ENCODE peak calls at places on chromosomes 3 and 15, in nine cellular contexts. One of them, this sample, is unnamed.

GRCh38 chr15:28274211-28274610 is 47.8 kb downstream of the HERC2 start:
- DNase-seq in CD8-positive, alpha-beta T cell: no peak
- DNase-seq in sigmoid colon: no peak
- DNase-seq in epithelial cell of esophagus: no peak
- DNase-seq in right lobe of liver: no peak
- DNase-seq in progenitor cell of endocrine pancreas: no peak
- DNase-seq in fibroblast of lung: no peak
- DNase-seq in nephron progenitor cell: peak; percentile 55
- DNase-seq in cardiac muscle cell: no peak
- DNase-seq in this sample: no peak

GRCh38 chr3:45026038-45026437 is at the start of gene CLEC3B:
- DNase-seq in CD8-positive, alpha-beta T cell: no peak
- DNase-seq in sigmoid colon: peak; percentile 80
- DNase-seq in epithelial cell of esophagus: no peak
- DNase-seq in right lobe of liver: no peak
- DNase-seq in progenitor cell of endocrine pancreas: no peak
- DNase-seq in fibroblast of lung: peak; percentile 69
- DNase-seq in nephron progenitor cell: no peak
- DNase-seq in cardiac muscle cell: peak; percentile 83
- DNase-seq in this sample: peak; percentile 65

GRCh38 chr3:10782011-10782410 is 34.0 kb upstream of the SLC6A11 start:
- DNase-seq in CD8-positive, alpha-beta T cell: no peak
- DNase-seq in sigmoid colon: no peak
- DNase-seq in epithelial cell of esophagus: no peak
- DNase-seq in right lobe of liver: no peak
- DNase-seq in progenitor cell of endocrine pancreas: no peak
- DNase-seq in fibroblast of lung: no peak
- DNase-seq in nephron progenitor cell: no peak
- DNase-seq in cardiac muscle cell: no peak
- DNase-seq in this sample: no peak

GRCh38 chr15:70867911-70868467 is 14.0 kb upstream of the LARP6 start:
- DNase-seq in CD8-positive, alpha-beta T cell: no peak
- DNase-seq in sigmoid colon: peak; percentile 82
- DNase-seq in epithelial cell of esophagus: peak; percentile 23
- DNase-seq in right lobe of liver: no peak
- DNase-seq in progenitor cell of endocrine pancreas: no peak
- DNase-seq in fibroblast of lung: peak; percentile 91
- DNase-seq in nephron progenitor cell: no peak
- DNase-seq in cardiac muscle cell: peak; percentile 94
- DNase-seq in this sample: no peak

GRCh38 chr3:160616721-160617120 is 51.4 kb upstream of the KPNA4 start:
- DNase-seq in CD8-positive, alpha-beta T cell: no peak
- DNase-seq in sigmoid colon: no peak
- DNase-seq in epithelial cell of esophagus: peak; percentile 70
- DNase-seq in right lobe of liver: no peak
- DNase-seq in progenitor cell of endocrine pancreas: no peak
- DNase-seq in fibroblast of lung: peak; percentile 58
- DNase-seq in nephron progenitor cell: no peak
- DNase-seq in cardiac muscle cell: peak; percentile 45
- DNase-seq in this sample: no peak

GRCh38 chr3:43155464-43156121 is 49.7 kb upstream of the POMGNT2 start:
- DNase-seq in CD8-positive, alpha-beta T cell: no peak
- DNase-seq in sigmoid colon: peak; percentile 86
- DNase-seq in epithelial cell of esophagus: peak; percentile 88
- DNase-seq in right lobe of liver: no peak
- DNase-seq in progenitor cell of endocrine pancreas: peak; percentile 32
- DNase-seq in fibroblast of lung: peak; percentile 89
- DNase-seq in nephron progenitor cell: peak; percentile 52
- DNase-seq in cardiac muscle cell: peak; percentile 86
- DNase-seq in this sample: no peak

GRCh38 chr3:175146258-175146657 is 287.1 kb downstream of the NAALADL2 start:
- DNase-seq in CD8-positive, alpha-beta T cell: no peak
- DNase-seq in sigmoid colon: no peak
- DNase-seq in epithelial cell of esophagus: peak; percentile 10
- DNase-seq in right lobe of liver: no peak
- DNase-seq in progenitor cell of endocrine pancreas: no peak
- DNase-seq in fibroblast of lung: peak; percentile 69
- DNase-seq in nephron progenitor cell: no peak
- DNase-seq in cardiac muscle cell: peak; percentile 34
- DNase-seq in this sample: no peak

GRCh38 chr15:48360841-48361240 is 29.6 kb downstream of the DUT start:
- DNase-seq in CD8-positive, alpha-beta T cell: no peak
- DNase-seq in sigmoid colon: no peak
- DNase-seq in epithelial cell of esophagus: peak; percentile 31
- DNase-seq in right lobe of liver: no peak
- DNase-seq in progenitor cell of endocrine pancreas: no peak
- DNase-seq in fibroblast of lung: no peak
- DNase-seq in nephron progenitor cell: no peak
- DNase-seq in cardiac muscle cell: peak; percentile 19
- DNase-seq in this sample: no peak

GRCh38 chr15:45855210-45855906 is 220.5 kb downstream of the SQOR start:
- DNase-seq in CD8-positive, alpha-beta T cell: no peak
- DNase-seq in sigmoid colon: no peak
- DNase-seq in epithelial cell of esophagus: no peak
- DNase-seq in right lobe of liver: no peak
- DNase-seq in progenitor cell of endocrine pancreas: no peak
- DNase-seq in fibroblast of lung: no peak
- DNase-seq in nephron progenitor cell: no peak
- DNase-seq in cardiac muscle cell: no peak
- DNase-seq in this sample: no peak

GRCh38 chr3:47611577-47611976 is 32.9 kb upstream of the CSPG5 start:
- DNase-seq in CD8-positive, alpha-beta T cell: no peak
- DNase-seq in sigmoid colon: no peak
- DNase-seq in epithelial cell of esophagus: no peak
- DNase-seq in right lobe of liver: no peak
- DNase-seq in progenitor cell of endocrine pancreas: no peak
- DNase-seq in fibroblast of lung: no peak
- DNase-seq in nephron progenitor cell: no peak
- DNase-seq in cardiac muscle cell: no peak
- DNase-seq in this sample: no peak

GRCh38 chr3:115204470-115204869 is 57.4 kb upstream of the ZBTB20 start:
- DNase-seq in CD8-positive, alpha-beta T cell: no peak
- DNase-seq in sigmoid colon: no peak
- DNase-seq in epithelial cell of esophagus: no peak
- DNase-seq in right lobe of liver: no peak
- DNase-seq in progenitor cell of endocrine pancreas: no peak
- DNase-seq in fibroblast of lung: no peak
- DNase-seq in nephron progenitor cell: no peak
- DNase-seq in cardiac muscle cell: no peak
- DNase-seq in this sample: no peak

GRCh38 chr3:131242201-131242600 is 139.4 kb upstream of the NUDT16 start:
- DNase-seq in CD8-positive, alpha-beta T cell: no peak
- DNase-seq in sigmoid colon: no peak
- DNase-seq in epithelial cell of esophagus: peak; percentile 10
- DNase-seq in right lobe of liver: no peak
- DNase-seq in progenitor cell of endocrine pancreas: no peak
- DNase-seq in fibroblast of lung: no peak
- DNase-seq in nephron progenitor cell: no peak
- DNase-seq in cardiac muscle cell: no peak
- DNase-seq in this sample: no peak

GRCh38 chr3:113297281-113297680 is 85.9 kb downstream of the BOC start:
- DNase-seq in CD8-positive, alpha-beta T cell: no peak
- DNase-seq in sigmoid colon: no peak
- DNase-seq in epithelial cell of esophagus: no peak
- DNase-seq in right lobe of liver: no peak
- DNase-seq in progenitor cell of endocrine pancreas: no peak
- DNase-seq in fibroblast of lung: no peak
- DNase-seq in nephron progenitor cell: no peak
- DNase-seq in cardiac muscle cell: no peak
- DNase-seq in this sample: no peak

GRCh38 chr15:39517122-39517855 is 63.6 kb upstream of the THBS1 start:
- DNase-seq in CD8-positive, alpha-beta T cell: no peak
- DNase-seq in sigmoid colon: no peak
- DNase-seq in epithelial cell of esophagus: no peak
- DNase-seq in right lobe of liver: no peak
- DNase-seq in progenitor cell of endocrine pancreas: no peak
- DNase-seq in fibroblast of lung: no peak
- DNase-seq in nephron progenitor cell: no peak
- DNase-seq in cardiac muscle cell: no peak
- DNase-seq in this sample: no peak

GRCh38 chr15:75063889-75064288 is 40.5 kb downstream of the PPCDC start:
- DNase-seq in CD8-positive, alpha-beta T cell: no peak
- DNase-seq in sigmoid colon: no peak
- DNase-seq in epithelial cell of esophagus: no peak
- DNase-seq in right lobe of liver: no peak
- DNase-seq in progenitor cell of endocrine pancreas: no peak
- DNase-seq in fibroblast of lung: no peak
- DNase-seq in nephron progenitor cell: no peak
- DNase-seq in cardiac muscle cell: no peak
- DNase-seq in this sample: peak; percentile 43

GRCh38 chr15:61549727-61550126 is 320.6 kb upstream of the RORA start:
- DNase-seq in CD8-positive, alpha-beta T cell: no peak
- DNase-seq in sigmoid colon: no peak
- DNase-seq in epithelial cell of esophagus: no peak
- DNase-seq in right lobe of liver: peak; percentile 60
- DNase-seq in progenitor cell of endocrine pancreas: no peak
- DNase-seq in fibroblast of lung: no peak
- DNase-seq in nephron progenitor cell: no peak
- DNase-seq in cardiac muscle cell: no peak
- DNase-seq in this sample: no peak

GRCh38 chr15:48458876-48459275 is 127.6 kb downstream of the DUT start:
- DNase-seq in CD8-positive, alpha-beta T cell: no peak
- DNase-seq in sigmoid colon: no peak
- DNase-seq in epithelial cell of esophagus: no peak
- DNase-seq in right lobe of liver: no peak
- DNase-seq in progenitor cell of endocrine pancreas: no peak
- DNase-seq in fibroblast of lung: peak; percentile 45
- DNase-seq in nephron progenitor cell: no peak
- DNase-seq in cardiac muscle cell: no peak
- DNase-seq in this sample: no peak

GRCh38 chr15:45276851-45277250 is 24.8 kb downstream of the SLC28A2 start:
- DNase-seq in CD8-positive, alpha-beta T cell: no peak
- DNase-seq in sigmoid colon: no peak
- DNase-seq in epithelial cell of esophagus: peak; percentile 48
- DNase-seq in right lobe of liver: no peak
- DNase-seq in progenitor cell of endocrine pancreas: no peak
- DNase-seq in fibroblast of lung: peak; percentile 45
- DNase-seq in nephron progenitor cell: no peak
- DNase-seq in cardiac muscle cell: peak; percentile 44
- DNase-seq in this sample: no peak

GRCh38 chr3:61858054-61858453 is 296.7 kb downstream of the PTPRG start:
- DNase-seq in CD8-positive, alpha-beta T cell: no peak
- DNase-seq in sigmoid colon: no peak
- DNase-seq in epithelial cell of esophagus: peak; percentile 41
- DNase-seq in right lobe of liver: no peak
- DNase-seq in progenitor cell of endocrine pancreas: no peak
- DNase-seq in fibroblast of lung: peak; percentile 69
- DNase-seq in nephron progenitor cell: no peak
- DNase-seq in cardiac muscle cell: peak; percentile 67
- DNase-seq in this sample: no peak

GRCh38 chr3:66362541-66362941 is 138.3 kb downstream of the LRIG1 start:
- DNase-seq in CD8-positive, alpha-beta T cell: no peak
- DNase-seq in sigmoid colon: no peak
- DNase-seq in epithelial cell of esophagus: no peak
- DNase-seq in right lobe of liver: no peak
- DNase-seq in progenitor cell of endocrine pancreas: no peak
- DNase-seq in fibroblast of lung: peak; percentile 66
- DNase-seq in nephron progenitor cell: no peak
- DNase-seq in cardiac muscle cell: peak; percentile 29
- DNase-seq in this sample: no peak

GRCh38 chr3:49602877-49603411 is 48.7 kb downstream of the BSN start:
- DNase-seq in CD8-positive, alpha-beta T cell: peak; percentile 62
- DNase-seq in sigmoid colon: peak; percentile 32
- DNase-seq in epithelial cell of esophagus: peak; percentile 87
- DNase-seq in right lobe of liver: no peak
- DNase-seq in progenitor cell of endocrine pancreas: no peak
- DNase-seq in fibroblast of lung: no peak
- DNase-seq in nephron progenitor cell: no peak
- DNase-seq in cardiac muscle cell: no peak
- DNase-seq in this sample: no peak
- TF ChIP-seq CTCF in CD8-positive, alpha-beta T cell: no peak
- TF ChIP-seq CTCF in sigmoid colon: no peak
- TF ChIP-seq CTCF in epithelial cell of esophagus: no peak
- TF ChIP-seq CTCF in right lobe of liver: no peak
- TF ChIP-seq CTCF in progenitor cell of endocrine pancreas: no peak
- TF ChIP-seq CTCF in fibroblast of lung: no peak
- TF ChIP-seq CTCF in nephron progenitor cell: no peak
- TF ChIP-seq CTCF in cardiac muscle cell: no peak
- TF ChIP-seq CTCF in this sample: no peak

GRCh38 chr3:39383190-39383912 is at the start of gene SLC25A38:
- DNase-seq in CD8-positive, alpha-beta T cell: peak; percentile 76
- DNase-seq in sigmoid colon: peak; percentile 91
- DNase-seq in epithelial cell of esophagus: peak; percentile 90
- DNase-seq in right lobe of liver: peak; percentile 87
- DNase-seq in progenitor cell of endocrine pancreas: peak; percentile 42
- DNase-seq in fibroblast of lung: peak; percentile 90
- DNase-seq in nephron progenitor cell: peak; percentile 73
- DNase-seq in cardiac muscle cell: peak; percentile 91
- DNase-seq in this sample: peak; percentile 93
- TF ChIP-seq CTCF in CD8-positive, alpha-beta T cell: peak; percentile 39
- TF ChIP-seq CTCF in sigmoid colon: peak; percentile 26
- TF ChIP-seq CTCF in epithelial cell of esophagus: peak; percentile 36
- TF ChIP-seq CTCF in right lobe of liver: peak; percentile 42
- TF ChIP-seq CTCF in progenitor cell of endocrine pancreas: peak; percentile 46
- TF ChIP-seq CTCF in fibroblast of lung: peak; percentile 48
- TF ChIP-seq CTCF in nephron progenitor cell: no peak
- TF ChIP-seq CTCF in cardiac muscle cell: peak; percentile 35
- TF ChIP-seq CTCF in this sample: peak; percentile 46

GRCh38 chr3:126523745-126524428 is at the start of gene CHST13:
- DNase-seq in CD8-positive, alpha-beta T cell: no peak
- DNase-seq in sigmoid colon: peak; percentile 67
- DNase-seq in epithelial cell of esophagus: peak; percentile 60
- DNase-seq in right lobe of liver: peak; percentile 91
- DNase-seq in progenitor cell of endocrine pancreas: no peak
- DNase-seq in fibroblast of lung: peak; percentile 12
- DNase-seq in nephron progenitor cell: peak; percentile 80
- DNase-seq in cardiac muscle cell: peak; percentile 57
- DNase-seq in this sample: peak; percentile 78
- TF ChIP-seq CTCF in CD8-positive, alpha-beta T cell: no peak
- TF ChIP-seq CTCF in sigmoid colon: no peak
- TF ChIP-seq CTCF in epithelial cell of esophagus: no peak
- TF ChIP-seq CTCF in right lobe of liver: peak; percentile 23
- TF ChIP-seq CTCF in progenitor cell of endocrine pancreas: no peak
- TF ChIP-seq CTCF in fibroblast of lung: no peak
- TF ChIP-seq CTCF in nephron progenitor cell: no peak
- TF ChIP-seq CTCF in cardiac muscle cell: no peak
- TF ChIP-seq CTCF in this sample: no peak

DNA sequence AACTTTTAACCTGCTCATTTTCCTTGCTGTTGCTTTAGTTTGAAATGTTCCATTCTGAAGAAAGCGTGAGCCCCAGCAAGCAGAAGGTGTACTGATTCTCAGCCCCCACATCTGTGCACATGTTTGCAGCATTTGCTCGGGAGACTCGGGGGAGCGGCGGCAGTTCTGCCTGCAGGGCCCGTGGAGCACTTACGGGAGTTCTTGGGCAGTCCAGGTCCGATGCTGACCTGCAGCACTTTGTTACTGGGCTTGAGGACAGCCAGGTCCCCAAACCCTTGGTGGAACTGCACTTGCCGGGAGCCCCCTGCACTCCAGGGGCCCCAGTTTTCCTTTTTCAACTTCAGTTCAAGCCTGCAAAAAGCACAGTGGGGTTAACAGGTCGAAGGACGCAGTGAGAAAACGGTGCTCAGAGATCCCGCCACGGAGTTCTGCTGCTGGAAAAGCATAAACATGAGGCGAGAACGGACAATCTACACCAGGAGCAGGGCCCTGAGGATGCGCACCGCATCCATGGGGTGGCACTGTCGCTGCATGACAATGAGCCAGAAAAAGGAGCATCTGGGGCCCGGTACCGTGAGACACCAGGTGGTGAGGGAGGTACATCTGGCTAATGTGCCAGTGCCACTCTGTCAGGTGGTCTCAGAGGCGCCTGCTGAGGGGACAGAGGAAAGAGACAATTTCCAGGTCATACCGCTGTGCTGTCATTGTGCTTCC is 45.6 kb upstream of the LDHAL6B start:
- DNase-seq in CD8-positive, alpha-beta T cell: no peak
- DNase-seq in sigmoid colon: no peak
- DNase-seq in epithelial cell of esophagus: no peak
- DNase-seq in right lobe of liver: no peak
- DNase-seq in progenitor cell of endocrine pancreas: no peak
- DNase-seq in fibroblast of lung: peak; percentile 44
- DNase-seq in nephron progenitor cell: peak; percentile 53
- DNase-seq in cardiac muscle cell: peak; percentile 13
- DNase-seq in this sample: no peak
- TF ChIP-seq CTCF in CD8-positive, alpha-beta T cell: no peak
- TF ChIP-seq CTCF in sigmoid colon: no peak
- TF ChIP-seq CTCF in epithelial cell of esophagus: peak; percentile 59
- TF ChIP-seq CTCF in right lobe of liver: peak; percentile 26
- TF ChIP-seq CTCF in progenitor cell of endocrine pancreas: peak; percentile 55
- TF ChIP-seq CTCF in fibroblast of lung: peak; percentile 73
- TF ChIP-seq CTCF in nephron progenitor cell: peak; percentile 52
- TF ChIP-seq CTCF in cardiac muscle cell: peak; percentile 39
- TF ChIP-seq CTCF in this sample: peak; percentile 25